ENCODE peak calls at places on chromosomes 13 and 19, in five cellular contexts. X, D, H, Y and V are unnamed samples. For H3K9me3, the result is how much of the 10 kb centered on the place peaks cover.

GRCh38 chr13:70634893-70635292 is 526.6 kb upstream of the KLHL1 start:
- DNase-seq in H (no peak), D (no peak), X (no peak), Y (no peak), V (no peak)

GRCh38 chr19:19866599-19867248 is 1.0 kb downstream of the ZNF253 start:
- DNase-seq in H (no peak), X (peak), D (no peak), Y (peak), V (no peak)

GRCh38 chr19:9597027-9597426 is 12.7 kb upstream of the ZNF121 start:
- DNase-seq in D (no peak), Y (no peak), X (no peak), H (no peak), V (no peak)

GRCh38 chr13:76874466-76874865 is 11.7 kb downstream of the KCTD12 start:
- DNase-seq in H (no peak), Y (no peak), X (no peak), D (no peak), V (no peak)

GRCh38 chr13:84439108-84439507 is 556.8 kb upstream of the SLITRK1 start:
- DNase-seq in D (no peak), Y (no peak), X (no peak), H (no peak), V (no peak)

GRCh38 chr19:10390652-10391286 is 10.4 kb upstream of the TYK2 start:
- DNase-seq in D (no peak), X (peak), Y (peak), H (peak), V (no peak)

GRCh38 chr13:69565334-69565733 is 542.3 kb upstream of the ATXN8OS start:
- DNase-seq in H (no peak), Y (no peak), D (no peak), X (no peak), V (no peak)

GRCh38 chr19:39270091-39270871 is 2.1 kb downstream of the IFNL2 start:
- DNase-seq in X (no peak), D (no peak), Y (no peak), H (no peak), V (no peak)

GRCh38 chr13:98731038-98731437 is 21.4 kb downstream of the SLC15A1 start:
- DNase-seq in H (no peak), X (no peak), Y (no peak), D (no peak), V (no peak)

GRCh38 chr19:8826371-8826770 is 5.7 kb downstream of the ZNF558 start:
- DNase-seq in Y (no peak), D (no peak), H (no peak), X (no peak), V (no peak)

GRCh38 chr19:9309974-9310446 is 372 bp upstream of the ZNF699 start:
- DNase-seq in Y (no peak), X (no peak), D (peak), H (no peak), V (peak)

GRCh38 chr19:46892252-46893179 is 31.7 kb downstream of the ARHGAP35 start:
- DNase-seq in D (no peak), X (no peak), H (no peak), Y (no peak), V (no peak)

GRCh38 chr19:49664171-49665070 is 1.2 kb downstream of the IRF3 start:
- DNase-seq in D (no peak), X (peak), Y (peak), H (peak), V (peak)

GRCh38 chr13:34076943-34077703 is 259.2 kb downstream of the RFC3 start:
- DNase-seq in X (no peak), H (no peak), D (no peak), Y (peak), V (no peak)

GRCh38 chr19:33133438-33134031 is 1.6 kb downstream of the WDR88 start:
- DNase-seq in X (no peak), D (no peak), H (peak), Y (no peak), V (no peak)

GRCh38 chr19:35142531-35143230 is 374 bp upstream of the FXYD7 start:
- DNase-seq in Y (peak), X (peak), H (peak), D (no peak), V (no peak)

GRCh38 chr13:80118099-80118498 is 222.8 kb downstream of the SPRY2 start:
- DNase-seq in D (no peak), H (no peak), Y (no peak), X (no peak), V (no peak)

GRCh38 chr13:20547479-20547908 is 19.5 kb upstream of the IFT88 start:
- DNase-seq in H (no peak), D (no peak), Y (no peak), X (no peak), V (no peak)

GRCh38 chr13:46864941-46865340 is 31.9 kb downstream of the HTR2A start:
- DNase-seq in H (no peak), X (no peak), D (no peak), Y (no peak), V (no peak)

GRCh38 chr13:84237181-84237580 is 354.9 kb upstream of the SLITRK1 start:
- DNase-seq in H (no peak), Y (no peak), X (no peak), D (no peak), V (no peak)

GRCh38 chr19:27881213-27881612 is 1331.7 kb downstream of the UQCRFS1 start:
- DNase-seq in Y (no peak), D (no peak), H (no peak), X (no peak), V (no peak)

GRCh38 chr19:27889156-27889555 is 1323.8 kb downstream of the UQCRFS1 start:
- DNase-seq in D (no peak), H (no peak), Y (no peak), X (no peak), V (no peak)

GRCh38 chr19:27887946-27888345 is 1325.0 kb downstream of the UQCRFS1 start:
- DNase-seq in Y (no peak), D (no peak), H (no peak), X (no peak), V (no peak)

GRCh38 chr19:27884376-27884775 is 1328.6 kb downstream of the UQCRFS1 start:
- DNase-seq in Y (no peak), X (no peak), H (no peak), D (no peak), V (no peak)

DNA sequence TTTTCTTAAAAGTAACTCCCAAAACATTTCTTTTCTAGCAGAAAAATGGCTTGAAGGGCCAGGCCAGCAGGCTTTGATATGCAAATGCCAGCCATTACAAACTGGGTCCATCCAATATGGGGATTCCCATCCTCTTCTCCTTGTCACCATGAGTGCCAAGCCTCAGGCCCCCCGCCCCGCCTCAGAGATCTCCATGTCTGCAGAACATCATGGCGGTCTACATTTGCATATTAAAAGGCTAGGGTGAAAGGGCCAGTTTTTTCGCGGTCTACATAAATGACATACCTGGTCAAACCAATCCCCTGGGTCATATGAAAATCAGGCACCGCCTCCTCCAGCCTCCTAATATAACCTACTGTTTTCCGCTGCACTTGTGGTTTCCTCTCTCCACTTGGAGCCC is 1327.6 kb downstream of the UQCRFS1 start:
- DNase-seq in X (no peak), H (no peak), Y (no peak), D (no peak), V (no peak)
- H3K9me3 ChIP-seq in X (under half), H (under half), Y (under half), D (under half), V (under half)

GRCh38 chr19:52428937-52429336 is at the start of gene ZNF534:
- DNase-seq in D (no peak), Y (no peak), X (no peak), H (no peak), V (no peak)
- H3K9me3 ChIP-seq in D (half or more), Y (under half), X (under half), H (under half), V (under half)

GRCh38 chr19:23778566-23778965 is 19.9 kb upstream of the ZNF681 start:
- DNase-seq in Y (no peak), X (no peak), D (no peak), H (no peak), V (no peak)
- H3K9me3 ChIP-seq in Y (under half), X (under half), D (under half), H (under half), V (under half)

GRCh38 chr19:40771101-40771539 is 4.2 kb upstream of the MIA start:
- DNase-seq in D (no peak), Y (peak), X (no peak), H (no peak), V (no peak)
- H3K9me3 ChIP-seq in D (under half), Y (under half), X (under half), H (under half), V (under half)